ENCODE peak calls at places on chromosomes 1 and 21, in four cellular contexts. E is fibroblast of gingiva, L is amniotic stem cell, R is A172. U is an unnamed sample.

GRCh38 chr1:2046225-2046917 is 3.8 kb upstream of the PRKCZ start:
- DNase-seq in E (no peak), L (no peak), R (no peak), U (peak)

GRCh38 chr1:119453021-119453420 is 38.1 kb downstream of the HSD3B2 start:
- DNase-seq in E (peak), L (no peak), R (peak), U (no peak)

GRCh38 chr1:108502624-108503023 is 52.5 kb downstream of the NBPF6 start:
- DNase-seq in E (peak), L (no peak), R (peak), U (no peak)

GRCh38 chr1:29649375-29650040 is 413.2 kb downstream of the PTPRU start:
- DNase-seq in E (no peak), L (no peak), R (peak), U (no peak)

GRCh38 chr21:16330340-16331319 is 600.8 kb downstream of the USP25 start:
- DNase-seq in E (peak), L (peak), R (peak), U (peak)

GRCh38 chr1:85240659-85241058 is 18.8 kb downstream of the C1orf52 start:
- DNase-seq in E (no peak), L (no peak), R (no peak), U (no peak)

GRCh38 chr1:94927405-94928175 is 680 bp upstream of the CNN3 start:
- DNase-seq in E (peak), L (no peak), R (peak), U (no peak)

GRCh38 chr1:26373281-26373680 is 731 bp upstream of the ZNF683 start:
- DNase-seq in E (no peak), L (no peak), R (no peak), U (no peak)

GRCh38 chr1:182283746-182284544 is 107.6 kb downstream of the GLUL start:
- DNase-seq in E (no peak), L (no peak), R (no peak), U (no peak)

GRCh38 chr1:181425566-181425965 is 57.8 kb upstream of the CACNA1E start:
- DNase-seq in E (no peak), L (no peak), R (no peak), U (peak)

GRCh38 chr1:115262886-115263285 is 75.2 kb downstream of the NGF start:
- DNase-seq in E (peak), L (no peak), R (no peak), U (no peak)

GRCh38 chr1:202143768-202144509 is 598 bp downstream of the ARL8A start:
- DNase-seq in E (no peak), L (no peak), R (no peak), U (peak)

GRCh38 chr1:236516929-236517704 is 6.7 kb upstream of the LGALS8 start:
- DNase-seq in E (peak), L (peak), R (peak), U (no peak)

GRCh38 chr1:95003433-95003738 is 69.4 kb downstream of the ALG14 start:
- DNase-seq in E (no peak), L (no peak), R (no peak), U (no peak)

GRCh38 chr1:157992031-157992568 is 1.3 kb upstream of the KIRREL1 start:
- DNase-seq in E (peak), L (peak), R (peak), U (peak)

GRCh38 chr1:87598429-87598828 is 269.7 kb downstream of the LMO4 start:
- DNase-seq in E (no peak), L (no peak), R (no peak), U (peak)

U was measured in NB4.